ENCODE peak calls at places on chromosomes 1 and 21, in four cellular contexts. X is K562, L is HepG2, C is GM12878. J is an unnamed sample.
A peak's percentile ranks its signal among the peaks of the same experiment; 100 is the strongest.

GRCh38 chr1:116987256-116987555 is 14.4 kb upstream of the CD101 start:
- DNase-seq in X (no peak), L (no peak), C (no peak), J (no peak)

GRCh38 chr1:198480876-198481275 is 59.6 kb downstream of the ATP6V1G3 start:
- DNase-seq in X (no peak), L (no peak), C (no peak), J (no peak)

GRCh38 chr1:26126321-26127084 is 14.9 kb downstream of the PDIK1L start:
- DNase-seq in X (peak; percentile 81), L (no peak), C (no peak), J (no peak)

GRCh38 chr1:118987431-118988185 is 535 bp downstream of the TBX15 start:
- DNase-seq in X (no peak), L (no peak), C (no peak), J (peak; percentile 66)

GRCh38 chr1:8351693-8352470 is 34.0 kb downstream of the SLC45A1 start:
- DNase-seq in X (peak; percentile 68), L (peak; percentile 45), C (no peak), J (peak; percentile 81)

GRCh38 chr1:162168935-162169545 is 99.5 kb downstream of the NOS1AP start:
- DNase-seq in X (no peak), L (no peak), C (no peak), J (no peak)

GRCh38 chr1:67559222-67559700 is 125.7 kb upstream of the GADD45A start:
- DNase-seq in X (peak; percentile 63), L (no peak), C (no peak), J (peak; percentile 16)

GRCh38 chr1:92502247-92502646 is 15.5 kb upstream of the GFI1 start:
- DNase-seq in X (no peak), L (no peak), C (no peak), J (no peak)

GRCh38 chr1:56418047-56418680 is 161.2 kb downstream of the PLPP3 start:
- DNase-seq in X (no peak), L (no peak), C (no peak), J (no peak)

GRCh38 chr1:190373705-190374336 is 103.8 kb downstream of the BRINP3 start:
- DNase-seq in X (no peak), L (peak; percentile 15), C (no peak), J (no peak)

GRCh38 chr1:66446261-66447001 is 87.5 kb upstream of the SGIP1 start:
- DNase-seq in X (peak; percentile 41), L (peak; percentile 47), C (peak; percentile 63), J (no peak)

GRCh38 chr1:109495738-109496137 is 1.8 kb downstream of the CYB561D1 start:
- DNase-seq in X (no peak), L (no peak), C (no peak), J (no peak)

GRCh38 chr21:45050786-45051489 is 23.4 kb upstream of the ADARB1 start:
- DNase-seq in X (no peak), L (no peak), C (no peak), J (no peak)

GRCh38 chr21:28547795-28548194 is 444.9 kb downstream of the LTN1 start:
- DNase-seq in X (no peak), L (no peak), C (no peak), J (no peak)

GRCh38 chr1:9149837-9150581 is 21.1 kb upstream of the GPR157 start:
- DNase-seq in X (no peak), L (no peak), C (no peak), J (no peak)

GRCh38 chr1:50251592-50252165 is 143.0 kb downstream of the ELAVL4 start:
- DNase-seq in X (no peak), L (no peak), C (no peak), J (peak; percentile 59)

GRCh38 chr1:85449356-85449755 is 15.6 kb downstream of the DDAH1 start:
- DNase-seq in X (no peak), L (no peak), C (no peak), J (no peak)

GRCh38 chr1:211132681-211133392 is 1.1 kb downstream of the KCNH1 start:
- DNase-seq in X (no peak), L (no peak), C (no peak), J (no peak)

GRCh38 chr1:47424336-47424982 is 8.4 kb downstream of the FOXE3 start:
- DNase-seq in X (peak; percentile 72), L (peak; percentile 52), C (no peak), J (peak; percentile 75)

GRCh38 chr1:172867216-172867828 is 183.4 kb downstream of the TNFSF18 start:
- DNase-seq in X (no peak), L (no peak), C (no peak), J (no peak)

GRCh38 chr1:3984586-3984985 is 84.5 kb upstream of the C1orf174 start:
- DNase-seq in X (no peak), L (no peak), C (no peak), J (no peak)

GRCh38 chr21:31974454-31974985 is 101.7 kb downstream of the HUNK start:
- DNase-seq in X (no peak), L (no peak), C (no peak), J (peak; percentile 16)

GRCh38 chr1:66315675-66316074 is 218.3 kb upstream of the SGIP1 start:
- DNase-seq in X (no peak), L (no peak), C (no peak), J (no peak)

GRCh38 chr1:77416692-77417450 is 135.1 kb downstream of the AK5 start:
- DNase-seq in X (peak; percentile 20), L (peak; percentile 14), C (no peak), J (peak; percentile 14)

GRCh38 chr21:45889961-45890360 is 91.6 kb upstream of the COL6A1 start:
- DNase-seq in X (no peak), L (no peak), C (no peak), J (no peak)

GRCh38 chr21:15706686-15707085 is 23.1 kb upstream of the USP25 start:
- DNase-seq in X (no peak), L (no peak), C (no peak), J (no peak)

GRCh38 chr1:5620418-5620817 is 371.8 kb downstream of the NPHP4 start:
- DNase-seq in X (no peak), L (no peak), C (no peak), J (no peak)

GRCh38 chr1:105172803-105173202 is 1423.1 kb downstream of the AMY1C start:
- DNase-seq in X (no peak), L (no peak), C (no peak), J (no peak)

GRCh38 chr1:62180649-62181048 is 14.0 kb upstream of the L1TD1 start:
- DNase-seq in X (no peak), L (no peak), C (no peak), J (no peak)

GRCh38 chr1:29806646-29807319 is 570.5 kb downstream of the PTPRU start:
- DNase-seq in X (no peak), L (no peak), C (no peak), J (no peak)

GRCh38 chr21:46328151-46328550 is 4.2 kb downstream of the PCNT start:
- DNase-seq in X (no peak), L (no peak), C (no peak), J (no peak)

GRCh38 chr1:64838486-64838885 is 93.6 kb downstream of the RAVER2 start:
- DNase-seq in X (no peak), L (no peak), C (no peak), J (no peak)

GRCh38 chr1:46520063-46520911 is 30.7 kb downstream of the DMBX1 start:
- DNase-seq in X (peak; percentile 65), L (peak; percentile 30), C (no peak), J (peak; percentile 51)

GRCh38 chr1:29708818-29709710 is 472.7 kb downstream of the PTPRU start:
- DNase-seq in X (no peak), L (no peak), C (no peak), J (no peak)

GRCh38 chr1:61215676-61216289 is 133.4 kb downstream of the NFIA start:
- DNase-seq in X (no peak), L (peak; percentile 62), C (no peak), J (no peak)

GRCh38 chr1:90761781-90762589 is 44.9 kb upstream of the BARHL2 start:
- DNase-seq in X (no peak), L (no peak), C (no peak), J (no peak)

GRCh38 chr21:27047331-27048314 is 80.7 kb upstream of the ADAMTS5 start:
- DNase-seq in X (no peak), L (no peak), C (no peak), J (no peak)

GRCh38 chr1:154329152-154329521 is 3.8 kb downstream of the ATP8B2 start:
- DNase-seq in X (no peak), L (no peak), C (no peak), J (peak; percentile 71)
- TF ChIP-seq TCF7 in X (no peak), L (no peak), C (no peak), J (no peak)

GRCh38 chr1:19758227-19758830 is 41.4 kb downstream of the TMCO4 start:
- DNase-seq in X (no peak), L (no peak), C (no peak), J (no peak)
- TF ChIP-seq TCF7 in X (no peak), L (no peak), C (no peak), J (no peak)

DNA sequence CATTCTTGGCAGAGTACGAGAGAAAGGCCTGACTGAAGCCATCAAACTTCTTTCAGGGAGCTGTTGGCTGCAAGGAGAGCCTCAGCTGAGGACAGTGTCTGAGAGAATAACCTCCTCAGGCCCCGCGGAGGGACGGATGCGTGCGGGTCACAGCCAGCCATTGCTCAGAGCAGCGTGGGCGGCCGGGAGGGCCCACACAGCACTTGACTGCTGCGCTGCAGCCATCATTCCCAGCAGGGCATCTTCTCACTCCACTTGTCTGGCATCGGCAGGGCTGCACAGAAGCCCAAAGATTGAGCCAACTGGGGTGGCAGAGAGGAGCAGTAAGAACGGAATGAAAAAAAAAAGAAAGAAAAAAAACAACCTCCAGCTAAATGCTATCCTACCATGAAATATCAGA is 113.4 kb downstream of the XCL2 start:
- DNase-seq in X (no peak), L (no peak), C (no peak), J (no peak)
- TF ChIP-seq TCF7 in X (no peak), L (no peak), C (no peak), J (no peak)

GRCh38 chr1:14539953-14540563 is 58.4 kb upstream of the KAZN start:
- DNase-seq in X (no peak), L (no peak), C (no peak), J (no peak)

GRCh38 chr1:14545422-14546025 is 53.0 kb upstream of the KAZN start:
- DNase-seq in X (no peak), L (no peak), C (no peak), J (no peak)

GRCh38 chr1:14541348-14541747 is 57.1 kb upstream of the KAZN start:
- DNase-seq in X (no peak), L (no peak), C (no peak), J (no peak)

GRCh38 chr1:14539309-14539708 is 59.2 kb upstream of the KAZN start:
- DNase-seq in X (no peak), L (no peak), C (no peak), J (no peak)

DNA sequence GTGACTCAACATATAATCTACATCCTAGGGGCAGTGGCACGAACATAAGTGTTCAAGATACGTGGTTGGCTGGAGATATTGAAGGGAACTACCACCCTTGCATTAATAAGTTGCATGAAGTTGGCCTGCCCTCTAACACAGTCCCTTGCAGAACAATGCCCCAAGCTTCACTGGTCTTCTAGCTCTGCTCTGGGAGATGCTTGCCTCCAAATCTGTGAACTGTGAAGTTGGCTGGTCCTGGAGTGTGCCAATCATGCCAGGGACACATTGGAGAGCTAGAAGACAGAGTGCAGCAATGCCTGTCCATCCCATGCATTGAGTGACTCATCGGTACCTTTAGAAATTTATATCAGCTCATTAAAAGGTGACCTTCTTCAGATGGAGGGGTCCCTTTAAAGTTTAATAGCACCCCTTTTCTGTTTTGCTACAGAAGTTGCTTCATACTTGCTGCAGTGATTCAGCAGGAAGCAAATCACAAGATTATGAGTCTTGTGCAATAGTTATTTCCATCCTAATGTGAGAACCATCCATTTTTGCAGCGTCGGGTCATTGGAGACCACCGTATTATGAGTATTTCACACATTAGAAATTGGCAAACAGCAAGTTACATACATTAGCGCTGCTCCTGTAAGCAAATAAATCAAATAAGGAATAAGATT is 55.2 kb upstream of the KAZN start:
- DNase-seq in X (no peak), L (no peak), C (no peak), J (no peak)
- TF ChIP-seq TCF7 in X (no peak), L (no peak), C (no peak), J (no peak)

J was measured in WTC11.